ENCODE peak calls at places on chromosomes 2 and 18, in eight cellular contexts. N, I, E, L, A, R, O and F are unnamed samples.

GRCh38 chr2:168751104-168751768 is 51.2 kb upstream of the NOSTRIN start:
- DNase-seq in N (no peak), O (no peak), L (no peak), R (no peak), A (no peak), I (no peak), E (no peak), F (no peak)

GRCh38 chr2:171754254-171754939 is 67.1 kb downstream of the DYNC1I2 start:
- DNase-seq in L (no peak), O (no peak), A (peak), R (no peak), N (no peak), I (no peak), E (no peak), F (no peak)

GRCh38 chr2:5938566-5938896 is 246.3 kb downstream of the SOX11 start:
- DNase-seq in L (no peak), I (no peak), E (no peak), O (no peak), N (peak), R (no peak), A (no peak), F (no peak)

GRCh38 chr18:76886112-76886511 is 63.8 kb downstream of the ZNF236 start:
- DNase-seq in O (no peak), E (no peak), L (no peak), N (peak), I (no peak), R (no peak), A (no peak), F (no peak)

GRCh38 chr2:149422337-149422990 is 92.1 kb downstream of the LYPD6 start:
- DNase-seq in I (no peak), O (no peak), A (peak), E (no peak), R (no peak), N (no peak), L (no peak), F (peak)

GRCh38 chr2:113175101-113175628 is 1.4 kb downstream of the PSD4 start:
- DNase-seq in I (no peak), E (no peak), L (peak), A (no peak), N (no peak), R (no peak), O (no peak), F (no peak)

GRCh38 chr2:105803337-105803736 is 58.6 kb downstream of the NCK2 start:
- DNase-seq in A (no peak), N (no peak), O (no peak), I (no peak), E (no peak), R (no peak), L (no peak), F (no peak)

GRCh38 chr18:62436636-62437519 is 85.9 kb upstream of the ZCCHC2 start:
- DNase-seq in L (no peak), E (no peak), R (no peak), N (no peak), O (no peak), I (peak), A (peak), F (no peak)

GRCh38 chr2:53640466-53640865 is 127.1 kb upstream of the CHAC2 start:
- DNase-seq in A (no peak), R (no peak), L (no peak), O (no peak), I (no peak), E (no peak), N (no peak), F (no peak)

GRCh38 chr18:63311481-63312409 is 7.8 kb downstream of the BCL2 start:
- DNase-seq in L (no peak), E (no peak), N (no peak), R (no peak), O (no peak), I (no peak), A (no peak), F (no peak)

GRCh38 chr2:55948176-55948921 is 24.8 kb upstream of the EFEMP1 start:
- DNase-seq in R (no peak), L (no peak), I (no peak), N (no peak), A (peak), E (no peak), O (no peak), F (no peak)

GRCh38 chr2:11177871-11178598 is 22.8 kb downstream of the SLC66A3 start:
- DNase-seq in L (no peak), N (no peak), R (no peak), O (no peak), I (no peak), A (peak), E (no peak), F (no peak)

GRCh38 chr18:72107647-72108046 is 436.5 kb downstream of the CBLN2 start:
- DNase-seq in R (peak), L (no peak), O (no peak), N (peak), E (no peak), A (no peak), I (no peak), F (no peak)

GRCh38 chr2:160388464-160389263 is 104.9 kb downstream of the RBMS1 start:
- DNase-seq in L (no peak), E (no peak), R (no peak), N (peak), I (no peak), A (no peak), O (no peak), F (no peak)

GRCh38 chr2:36246320-36246990 is 109.1 kb upstream of the CRIM1 start:
- DNase-seq in O (no peak), A (no peak), R (no peak), E (no peak), L (no peak), I (no peak), N (no peak), F (no peak)

GRCh38 chr2:89850481-89850880 is 1159.0 kb downstream of the RPIA start:
- DNase-seq in L (no peak), N (no peak), I (no peak), R (no peak), A (no peak), O (no peak), E (no peak), F (no peak)

GRCh38 chr2:85659324-85659981 is 8.5 kb downstream of the SFTPB start:
- DNase-seq in N (no peak), O (no peak), L (no peak), I (no peak), E (no peak), A (no peak), R (no peak), F (no peak)

GRCh38 chr2:135913726-135914365 is 37.6 kb upstream of the MCM6 start:
- DNase-seq in N (peak), A (peak), E (peak), R (peak), I (no peak), O (peak), L (no peak), F (peak)

GRCh38 chr2:218022851-218023530 is 20.2 kb upstream of the TNS1 start:
- DNase-seq in I (peak), E (no peak), O (no peak), N (no peak), A (no peak), L (peak), R (no peak), F (no peak)

GRCh38 chr2:96526101-96526591 is 10.4 kb upstream of the ARID5A start:
- DNase-seq in N (no peak), A (no peak), I (no peak), O (no peak), L (no peak), R (no peak), E (no peak), F (no peak)

GRCh38 chr2:51697095-51697494 is 665.2 kb upstream of the NRXN1 start:
- DNase-seq in O (no peak), A (no peak), L (no peak), E (no peak), R (no peak), N (no peak), I (no peak), F (no peak)

GRCh38 chr2:96153291-96153713 is 8.1 kb upstream of the DUSP2 start:
- DNase-seq in N (no peak), L (no peak), O (no peak), R (no peak), I (peak), E (no peak), A (no peak), F (no peak)

GRCh38 chr2:179511105-179511504 is 246.5 kb upstream of the SESTD1 start:
- DNase-seq in E (no peak), O (no peak), R (no peak), A (no peak), L (no peak), I (no peak), N (no peak), F (no peak)

GRCh38 chr2:167509585-167509984 is 621.3 kb downstream of the XIRP2 start:
- DNase-seq in L (no peak), N (peak), E (peak), A (peak), R (no peak), I (no peak), O (no peak), F (no peak)

GRCh38 chr2:10097352-10098148 is 17.3 kb upstream of the CYS1 start:
- DNase-seq in I (no peak), R (peak), A (peak), L (peak), N (peak), E (peak), O (peak), F (peak)

GRCh38 chr18:44143054-44143453 is 537.6 kb upstream of the SETBP1 start:
- DNase-seq in O (no peak), E (no peak), I (no peak), N (no peak), L (no peak), R (no peak), A (no peak), F (no peak)

GRCh38 chr2:2331905-2332280 is 818 bp upstream of the MYT1L start:
- DNase-seq in L (no peak), I (no peak), O (no peak), R (no peak), E (no peak), N (peak), A (no peak), F (no peak)

GRCh38 chr2:187593098-187593497 is 38.9 kb upstream of the TFPI start:
- DNase-seq in E (no peak), L (no peak), I (no peak), N (no peak), R (no peak), A (no peak), O (no peak), F (no peak)

GRCh38 chr2:86045541-86045940 is 60.1 kb downstream of the POLR1A start:
- DNase-seq in O (no peak), R (no peak), N (no peak), A (no peak), E (no peak), I (peak), L (no peak), F (no peak)

GRCh38 chr2:42095923-42096408 is 48.1 kb downstream of the PKDCC start:
- DNase-seq in N (peak), A (peak), R (peak), L (peak), I (peak), O (peak), E (peak), F (peak)

GRCh38 chr18:57585421-57585820 is 1.1 kb downstream of the FECH start:
- DNase-seq in I (no peak), A (peak), R (no peak), O (no peak), L (no peak), N (peak), E (no peak), F (no peak)

GRCh38 chr2:127173073-127173472 is 47.0 kb downstream of the CYP27C1 start:
- DNase-seq in I (no peak), L (no peak), A (peak), N (no peak), R (no peak), O (no peak), E (no peak), F (no peak)

GRCh38 chr2:237440819-237441281 is 26.9 kb upstream of the COL6A3 start:
- DNase-seq in I (no peak), O (no peak), L (no peak), A (peak), R (no peak), E (no peak), N (no peak), F (no peak)

GRCh38 chr2:30287857-30288513 is 56.7 kb downstream of the LBH start:
- DNase-seq in L (no peak), N (no peak), R (no peak), E (no peak), I (no peak), A (no peak), O (no peak), F (no peak)

GRCh38 chr2:119707117-119708087 is 28.4 kb downstream of the TMEM177 start:
- DNase-seq in N (no peak), R (no peak), I (no peak), L (no peak), O (peak), A (no peak), E (no peak), F (no peak)

GRCh38 chr2:203782262-203782976 is 76.0 kb downstream of the CD28 start:
- DNase-seq in R (peak), A (peak), I (no peak), N (peak), O (peak), L (peak), E (peak), F (peak)